ENCODE peak calls at places on chromosome 18, in ten cellular contexts. B is activated B cell treated with CpG ODN at 0.5 μM for 24 hours; H is nucleus accumbens; Q is mucosa of descending colon; N is colonic mucosa; F is A172; I is amniotic epithelial cell; X is NCI-H526; P is stimulated activated naive B cell treated with anti-CD40 and anti-IgM and Interleukin-4, amounts not matched to agents 10 μg/mL and 1 μg/mL and 100 μg/mL, for 72 hours; D is pons. Z is an unnamed sample.

GRCh38 chr18:28150925-28151324 is 26.0 kb downstream of the CDH2 start:
- DNase-seq in P (no peak), F (no peak), N (no peak), X (no peak), H (no peak), I (no peak), D (no peak), Q (no peak), B (no peak), Z (no peak)

GRCh38 chr18:3654442-3655253 is 204.7 kb downstream of the TGIF1 start:
- DNase-seq in I (no peak), H (no peak), N (no peak), D (no peak), P (no peak), F (no peak), B (no peak), X (no peak), Q (no peak), Z (no peak)

GRCh38 chr18:1495387-1495786 is 590.7 kb downstream of the ADCYAP1 start:
- DNase-seq in F (no peak), X (no peak), Q (no peak), P (no peak), D (no peak), B (no peak), N (no peak), I (no peak), H (no peak), Z (no peak)

GRCh38 chr18:45518770-45519169 is 96.5 kb upstream of the SLC14A2 start:
- DNase-seq in N (no peak), D (no peak), F (no peak), I (no peak), B (no peak), P (no peak), X (no peak), Q (no peak), H (no peak), Z (no peak)

GRCh38 chr18:58578835-58579560 is 49.9 kb downstream of the ALPK2 start:
- DNase-seq in P (no peak), N (no peak), H (no peak), X (no peak), B (no peak), I (peak), F (peak), D (no peak), Q (no peak), Z (no peak)

GRCh38 chr18:55302337-55302833 is 285.6 kb downstream of the TCF4 start:
- DNase-seq in X (no peak), B (no peak), N (no peak), F (no peak), H (no peak), P (no peak), I (no peak), D (no peak), Q (no peak), Z (no peak)

GRCh38 chr18:44626807-44627206 is 53.9 kb upstream of the SETBP1 start:
- DNase-seq in H (no peak), F (peak), P (no peak), D (no peak), X (no peak), B (no peak), N (no peak), I (no peak), Q (no peak), Z (no peak)

GRCh38 chr18:13246591-13246990 is 28.0 kb downstream of the LDLRAD4 start:
- DNase-seq in H (no peak), D (no peak), N (no peak), Q (no peak), F (no peak), X (no peak), P (no peak), B (no peak), I (no peak), Z (no peak)

GRCh38 chr18:49819768-49820662 is 6.7 kb upstream of the ACAA2 start:
- DNase-seq in B (no peak), N (no peak), Q (no peak), X (no peak), F (peak), D (no peak), H (no peak), I (peak), P (no peak), Z (no peak)

GRCh38 chr18:48529796-48530195 is 9.0 kb upstream of the CTIF start:
- DNase-seq in I (peak), X (no peak), B (no peak), H (no peak), D (no peak), N (no peak), F (peak), P (no peak), Q (no peak), Z (no peak)

GRCh38 chr18:5977022-5977421 is 81.7 kb upstream of the TMEM200C start:
- DNase-seq in D (no peak), X (no peak), B (no peak), Q (no peak), I (no peak), H (no peak), P (no peak), N (no peak), F (no peak), Z (no peak)

GRCh38 chr18:2932247-2933181 is 80.4 kb downstream of the LPIN2 start:
- DNase-seq in B (no peak), D (peak), I (peak), F (peak), Q (no peak), N (peak), X (peak), H (no peak), P (no peak), Z (no peak)

GRCh38 chr18:51617572-51618260 is 420.2 kb upstream of the MEX3C start:
- DNase-seq in B (no peak), N (no peak), D (no peak), I (no peak), P (no peak), F (no peak), Q (no peak), X (no peak), H (no peak), Z (no peak)

GRCh38 chr18:36685580-36685979 is 143.2 kb downstream of the TPGS2 start:
- DNase-seq in D (no peak), P (no peak), B (no peak), Q (no peak), I (no peak), H (no peak), N (no peak), F (no peak), X (no peak), Z (no peak)

GRCh38 chr18:62018034-62018760 is 125.4 kb upstream of the RNF152 start:
- DNase-seq in Q (no peak), I (peak), F (no peak), N (peak), D (no peak), X (no peak), H (no peak), P (no peak), B (no peak), Z (peak)

GRCh38 chr18:7575465-7576026 is 8.4 kb downstream of the PTPRM start:
- DNase-seq in F (no peak), P (no peak), H (no peak), D (no peak), I (peak), N (no peak), B (no peak), Q (no peak), X (no peak), Z (no peak)

GRCh38 chr18:40708726-40709125 is 1246.3 kb upstream of the PIK3C3 start:
- DNase-seq in Q (no peak), H (no peak), B (no peak), I (peak), X (no peak), F (peak), D (no peak), N (no peak), P (no peak), Z (no peak)

GRCh38 chr18:10116574-10116973 is 202.8 kb downstream of the VAPA start:
- DNase-seq in P (no peak), D (no peak), X (no peak), B (no peak), I (no peak), F (no peak), N (no peak), H (no peak), Q (no peak), Z (no peak)

GRCh38 chr18:9818423-9818734 is 67.4 kb upstream of the TXNDC2 start:
- DNase-seq in B (no peak), H (no peak), P (no peak), I (no peak), Q (no peak), N (no peak), D (no peak), F (no peak), X (no peak), Z (no peak)

GRCh38 chr18:43350176-43350575 is 72.9 kb upstream of the SYT4 start:
- DNase-seq in I (no peak), X (no peak), Q (no peak), H (no peak), P (no peak), D (peak), B (no peak), F (no peak), N (no peak), Z (no peak)